ENCODE peak calls at places on chromosomes 6 and 20, in seven cellular contexts. G is stomach, U is adrenal gland, T is A549, W is right lobe of liver, F is GM12878, I is heart left ventricle. H is an unnamed sample.

GRCh38 chr6:21846541-21847451 is 253.2 kb downstream of the SOX4 start:
- DNase-seq in G (no peak), U (peak; percentile 6), T (no peak), W (no peak), F (no peak), I (peak; percentile 27), H (no peak)

GRCh38 chr6:137210903-137211302 is 8.3 kb downstream of the IFNGR1 start:
- DNase-seq in G (no peak), U (peak; percentile 52), T (no peak), W (no peak), F (no peak), I (no peak), H (no peak)

GRCh38 chr20:51532577-51533191 is 9.8 kb downstream of the NFATC2 start:
- DNase-seq in G (no peak), U (peak; percentile 50), T (no peak), W (no peak), F (no peak), I (peak; percentile 57), H (peak; percentile 91)

GRCh38 chr20:49399329-49399728 is 83.1 kb downstream of the KCNB1 start:
- DNase-seq in G (no peak), U (peak; percentile 10), T (no peak), W (no peak), F (no peak), I (no peak), H (no peak)

GRCh38 chr6:28807682-28808280 is 116.0 kb downstream of the TRIM27 start:
- DNase-seq in G (no peak), U (no peak), T (no peak), W (no peak), F (no peak), I (no peak), H (no peak)

GRCh38 chr20:38875170-38875993 is 50.8 kb upstream of the FAM83D start:
- DNase-seq in G (no peak), U (peak; percentile 13), T (no peak), W (no peak), F (peak; percentile 97), I (no peak), H (no peak)

GRCh38 chr6:14622878-14623542 is 505.4 kb downstream of the CD83 start:
- DNase-seq in G (no peak), U (no peak), T (no peak), W (no peak), F (no peak), I (no peak), H (no peak)

GRCh38 chr6:129440691-129441090 is 269.3 kb downstream of the ARHGAP18 start:
- DNase-seq in G (no peak), U (no peak), T (no peak), W (no peak), F (no peak), I (peak; percentile 21), H (no peak)

GRCh38 chr6:142155895-142156757 is 9.1 kb downstream of the VTA1 start:
- DNase-seq in G (no peak), U (no peak), T (peak; percentile 21), W (no peak), F (no peak), I (no peak), H (no peak)

GRCh38 chr6:74946961-74947360 is 258.9 kb downstream of the COL12A1 start:
- DNase-seq in G (no peak), U (no peak), T (no peak), W (no peak), F (no peak), I (no peak), H (no peak)

GRCh38 chr6:110295451-110296145 is 62.6 kb downstream of the METTL24 start:
- DNase-seq in G (no peak), U (no peak), T (no peak), W (no peak), F (no peak), I (no peak), H (no peak)
- TF ChIP-seq CTCF in G (no peak), U (no peak), T (no peak), W (no peak), F (no peak), I (no peak), H (no peak)

DNA sequence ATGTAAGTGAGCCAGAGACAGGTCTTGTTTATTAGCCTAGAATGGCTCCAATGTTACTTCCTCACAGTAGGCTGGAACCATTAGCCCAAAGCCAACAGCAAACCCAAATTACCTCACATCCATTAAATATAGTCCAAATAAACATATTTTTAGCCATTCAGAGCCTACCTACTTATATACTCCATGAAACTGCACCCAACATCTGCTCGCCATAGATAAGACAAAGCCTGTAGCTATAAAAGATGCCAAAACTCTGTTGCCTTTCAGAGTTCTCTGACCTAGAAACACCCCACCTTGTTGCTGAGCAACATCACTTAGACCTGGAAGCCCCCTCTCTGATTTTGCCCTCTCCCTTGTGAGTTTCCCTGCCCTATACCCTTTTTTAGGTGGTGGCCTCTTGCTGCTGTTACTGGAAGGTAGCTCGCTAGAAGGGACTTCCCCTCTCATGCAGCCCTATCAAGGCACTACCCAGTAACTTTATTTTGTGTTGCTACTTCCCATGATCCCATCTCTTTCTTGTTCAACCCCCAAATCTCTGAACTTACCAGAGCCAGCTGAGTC is 27.7 kb upstream of the FBXL4 start:
- DNase-seq in G (no peak), U (no peak), T (no peak), W (no peak), F (no peak), I (no peak), H (no peak)
- TF ChIP-seq POLR2A in G (no peak), U (no peak), T (no peak), W (no peak), F (no peak), I (no peak), H (no peak)

GRCh38 chr20:36865076-36865860 is 10.7 kb upstream of the TLDC2 start:
- DNase-seq in G (no peak), U (no peak), T (no peak), W (no peak), F (no peak), I (no peak), H (no peak)
- H3K4me3 ChIP-seq in G (no peak overlapping the region), U (no peak overlapping the region), T (peak overlapping the region; percentile 85), W (no peak overlapping the region), F (no peak overlapping the region), I (no peak overlapping the region), H (no peak overlapping the region)

DNA sequence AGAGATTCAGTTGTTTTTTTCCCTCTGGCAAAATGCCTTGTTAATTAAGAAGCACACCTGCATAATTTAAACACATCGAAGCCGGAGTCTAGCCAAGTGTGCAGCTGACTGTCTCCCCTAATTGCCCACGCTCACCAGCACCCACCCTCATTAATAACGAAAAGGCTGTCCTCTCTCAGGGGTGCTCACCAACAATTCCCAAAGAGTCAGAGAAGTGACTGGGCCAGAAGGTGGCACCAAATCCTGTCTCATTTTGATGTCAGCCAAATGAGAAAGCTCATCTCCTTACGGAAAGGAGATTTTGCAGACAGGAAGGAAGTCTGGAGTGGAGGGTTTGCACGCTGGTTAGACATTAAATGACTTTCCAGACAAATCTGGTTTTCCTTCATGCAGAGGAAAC is 60.7 kb upstream of the MC3R start:
- DNase-seq in G (no peak), U (no peak), T (no peak), W (no peak), F (no peak), I (no peak), H (peak; percentile 17)
- TF ChIP-seq CTCF in G (no peak), U (peak; percentile 8), T (no peak), W (peak; percentile 11), F (no peak), I (peak; percentile 30), H (no peak)

DNA sequence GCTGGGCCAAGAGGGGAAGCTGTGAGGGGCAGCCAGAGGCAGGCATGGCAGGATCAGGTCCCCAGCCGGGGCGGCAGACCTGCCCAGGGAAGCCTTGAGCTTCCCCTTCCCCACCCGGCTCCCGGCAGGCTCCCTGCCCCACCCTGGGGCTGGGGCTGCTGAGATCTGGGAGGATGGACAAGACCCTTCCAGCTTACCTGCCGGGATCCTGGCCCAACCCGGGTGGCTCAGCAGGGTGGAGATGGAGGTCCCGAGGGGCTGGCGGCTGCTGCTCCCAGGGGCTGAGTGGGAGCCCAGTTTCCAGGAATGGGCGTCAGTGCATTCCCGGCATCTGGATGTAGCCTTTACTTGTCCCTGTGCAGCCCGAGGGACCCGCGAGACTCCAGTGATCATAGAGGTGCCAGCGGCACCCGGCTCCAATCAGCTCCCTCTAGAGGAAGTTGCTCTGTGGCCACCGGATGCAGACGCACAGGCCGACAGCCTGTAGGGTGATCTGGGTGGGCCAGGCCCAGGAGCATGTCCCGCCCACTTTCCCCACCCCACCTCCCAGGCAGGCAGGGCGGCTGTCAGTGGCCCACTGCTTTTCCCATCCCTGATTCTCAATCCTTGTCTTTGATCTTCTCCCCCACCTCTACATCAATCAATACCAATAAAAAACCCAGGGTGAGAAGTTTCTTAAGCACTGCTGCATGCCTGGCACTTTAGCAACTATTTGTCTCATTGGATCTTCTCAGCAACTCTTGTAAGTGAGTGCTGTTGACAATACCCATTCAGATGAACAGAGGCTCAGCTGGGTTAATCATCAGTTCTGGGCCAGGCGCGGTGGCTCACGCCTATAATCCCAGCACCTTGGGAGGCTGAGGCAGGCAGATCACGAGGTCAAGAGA is at the start of gene BAK1:
- DNase-seq in G (peak; percentile 93), U (peak; percentile 95), T (peak; percentile 93), W (peak; percentile 91), F (peak; percentile 56), I (peak; percentile 93), H (peak; percentile 89)
- TF ChIP-seq POLR2A in G (peak; percentile 38), U (peak; percentile 93), T (peak; percentile 59), W (peak; percentile 80), F (peak; percentile 76), I (no peak), H (no peak)

GRCh38 chr6:112039431-112039770 is 14.5 kb upstream of the CCN6 start:
- DNase-seq in G (no peak), U (no peak), T (no peak), W (no peak), F (no peak), I (no peak), H (no peak)
- H3K4me3 ChIP-seq in G (no peak overlapping the region), U (no peak overlapping the region), T (no peak overlapping the region), W (no peak overlapping the region), F (no peak overlapping the region), I (no peak overlapping the region), H (no peak overlapping the region)

GRCh38 chr6:153085239-153085638 is 45.8 kb downstream of the RGS17 start:
- DNase-seq in G (no peak), U (no peak), T (no peak), W (no peak), F (no peak), I (no peak), H (no peak)
- TF ChIP-seq CTCF in G (no peak), U (no peak), T (no peak), W (no peak), F (no peak), I (no peak), H (no peak)

DNA sequence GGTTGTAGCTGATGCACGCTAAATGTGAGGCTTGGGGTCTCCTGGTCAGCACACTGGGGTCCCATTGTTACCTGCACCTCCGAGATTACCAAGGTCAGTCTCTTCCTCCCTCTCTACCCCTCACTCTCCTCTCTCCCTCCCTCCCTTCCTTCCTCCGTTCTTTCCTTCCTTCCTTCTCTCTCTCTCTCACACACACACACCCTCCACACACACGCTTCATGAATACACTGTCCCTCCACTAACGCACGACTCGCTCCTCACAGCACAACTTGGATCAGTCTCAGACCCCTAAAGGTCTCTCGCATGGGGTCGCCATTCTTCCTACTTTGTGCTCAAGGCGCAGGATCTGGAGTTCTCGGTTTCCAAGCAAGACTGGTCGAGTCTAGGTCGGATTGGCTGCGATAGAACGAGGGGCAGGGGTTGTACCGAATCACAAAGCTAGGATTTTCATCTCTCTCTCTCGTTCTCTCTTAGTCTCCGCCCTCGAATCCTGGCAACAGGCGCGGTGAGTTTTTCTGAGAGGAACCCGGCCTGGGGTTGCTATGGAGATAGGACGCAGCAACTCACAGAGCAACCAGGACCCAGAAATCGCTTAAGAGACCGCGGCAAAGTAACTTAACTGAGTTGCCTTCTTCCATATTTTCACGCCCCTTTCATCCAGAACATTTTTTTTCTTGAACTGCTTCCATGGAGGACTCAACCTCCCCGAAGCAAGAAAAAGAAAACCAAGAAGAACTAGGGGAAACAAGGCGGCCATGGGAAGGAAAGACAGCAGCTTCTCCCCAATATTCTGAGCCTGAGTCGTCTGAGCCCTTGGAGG is at the start of gene RSPH4A:
- DNase-seq in G (peak; percentile 90), U (peak; percentile 95), T (peak; percentile 82), W (peak; percentile 83), F (peak; percentile 57), I (peak; percentile 91), H (peak; percentile 96)
- TF ChIP-seq POLR2A in G (no peak), U (no peak), T (peak; percentile 64), W (no peak), F (no peak), I (no peak), H (no peak)

H was measured in lower leg skin.